ENCODE peak calls at places on chromosomes 2 and 18, in eight cellular contexts. B is aorta, K is upper lobe of right lung, E is spleen, Y is hepatocyte, Z is foreskin fibroblast, Q is GM12865, N is dorsolateral prefrontal cortex. P is an unnamed sample.

GRCh38 chr2:241652142-241652541 is 14.6 kb downstream of the ATG4B start:
- DNase-seq in B (no peak), K (no peak), E (no peak), Y (no peak), Z (no peak), Q (no peak), N (no peak), P (no peak)

GRCh38 chr2:223692227-223692947 is 90.2 kb upstream of the SCG2 start:
- DNase-seq in B (no peak), K (no peak), E (no peak), Y (peak; percentile 73), Z (peak; percentile 84), Q (no peak), N (peak; percentile 45), P (no peak)

GRCh38 chr2:122643725-122644329 is 888.4 kb downstream of the TSN start:
- DNase-seq in B (no peak), K (no peak), E (no peak), Y (peak; percentile 64), Z (peak; percentile 77), Q (no peak), N (no peak), P (peak; percentile 85)

GRCh38 chr2:186693446-186693842 is 416 bp upstream of the FAM171B start:
- DNase-seq in B (no peak), K (no peak), E (no peak), Y (no peak), Z (peak; percentile 25), Q (no peak), N (no peak), P (no peak)

GRCh38 chr2:37477921-37478320 is 133.5 kb downstream of the QPCT start:
- DNase-seq in B (no peak), K (no peak), E (no peak), Y (no peak), Z (no peak), Q (no peak), N (no peak), P (no peak)

GRCh38 chr2:173417341-173417740 is 62.7 kb downstream of the CDCA7 start:
- DNase-seq in B (no peak), K (no peak), E (no peak), Y (no peak), Z (no peak), Q (no peak), N (no peak), P (no peak)

GRCh38 chr2:3566806-3567205 is 8.3 kb upstream of the RPS7 start:
- DNase-seq in B (no peak), K (no peak), E (no peak), Y (no peak), Z (no peak), Q (no peak), N (no peak), P (no peak)

GRCh38 chr2:73914667-73915066 is 12.0 kb upstream of the DGUOK start:
- DNase-seq in B (peak; percentile 16), K (no peak), E (no peak), Y (no peak), Z (no peak), Q (no peak), N (no peak), P (no peak)

GRCh38 chr2:209511637-209512036 is 87.8 kb downstream of the MAP2 start:
- DNase-seq in B (no peak), K (no peak), E (no peak), Y (no peak), Z (no peak), Q (no peak), N (no peak), P (no peak)

GRCh38 chr18:67510831-67511230 is 5.7 kb downstream of the DSEL start:
- DNase-seq in B (no peak), K (no peak), E (no peak), Y (no peak), Z (peak; percentile 55), Q (no peak), N (no peak), P (no peak)
- H3K4me3 ChIP-seq in B (no peak overlapping the region), K (no peak overlapping the region), E (no peak overlapping the region), Y (no peak overlapping the region), Z (no peak overlapping the region), Q (no peak overlapping the region), N (no peak overlapping the region), P (no peak overlapping the region)

GRCh38 chr2:189474526-189474925 is 33.3 kb downstream of the WDR75 start:
- DNase-seq in B (no peak), K (no peak), E (no peak), Y (no peak), Z (no peak), Q (no peak), N (no peak), P (no peak)
- H3K4me3 ChIP-seq in B (no peak overlapping the region), K (no peak overlapping the region), E (no peak overlapping the region), Y (no peak overlapping the region), Z (no peak overlapping the region), Q (no peak overlapping the region), N (no peak overlapping the region), P (no peak overlapping the region)

DNA sequence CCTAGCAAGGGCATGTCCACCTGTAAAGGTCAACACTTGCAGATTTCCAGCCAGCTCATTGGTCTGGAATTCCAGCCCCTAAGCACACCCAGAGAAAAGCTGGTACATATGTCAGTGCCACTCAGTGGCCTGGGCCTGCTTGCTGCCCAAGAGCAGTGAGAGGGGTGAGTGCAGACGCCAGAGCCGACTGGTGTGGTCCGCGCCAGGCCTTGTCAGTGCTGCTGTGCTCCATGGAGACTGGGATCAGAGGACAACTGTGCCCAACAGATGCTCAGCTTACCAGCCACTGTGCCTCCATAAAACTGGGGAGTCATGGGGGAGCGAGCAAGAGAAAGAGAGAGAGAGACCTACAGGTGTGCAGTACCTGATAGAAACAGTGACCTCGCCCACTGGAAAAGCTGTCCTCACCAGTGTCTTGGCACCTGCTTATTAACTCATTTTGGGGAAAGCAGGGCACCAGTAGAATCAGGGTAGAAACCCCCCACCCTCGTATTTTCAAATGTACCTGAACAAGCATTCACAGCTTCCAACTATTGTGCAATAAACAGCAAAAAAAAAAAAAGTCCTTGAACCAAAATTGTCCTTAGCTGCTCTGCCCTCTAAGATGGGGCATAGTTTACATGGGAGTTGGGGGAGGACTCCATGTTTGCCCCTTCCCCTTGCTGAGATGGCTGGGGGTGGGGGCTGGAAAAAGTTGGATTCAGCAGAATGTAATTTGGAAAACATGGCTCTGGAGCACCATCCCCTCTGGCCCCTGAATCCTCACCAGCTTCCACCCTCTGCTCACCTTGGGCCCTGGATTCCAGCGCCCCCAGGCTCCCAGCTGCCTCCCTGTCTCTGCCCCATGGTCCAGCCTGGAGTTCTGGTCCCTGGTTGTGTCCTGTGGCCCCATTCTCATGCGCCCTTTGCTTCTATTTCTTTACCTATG is 1.4 kb upstream of the SP140L start:
- DNase-seq in B (no peak), K (no peak), E (peak; percentile 74), Y (no peak), Z (no peak), Q (no peak), N (no peak), P (no peak)
- H3K4me3 ChIP-seq in B (no peak overlapping the region), K (no peak overlapping the region), E (no peak overlapping the region), Y (no peak overlapping the region), Z (no peak overlapping the region), Q (peak overlapping the region; percentile 84), N (no peak overlapping the region), P (no peak overlapping the region)

GRCh38 chr2:195562624-195563566 is 94.1 kb upstream of the SLC39A10 start:
- DNase-seq in B (no peak), K (no peak), E (peak; percentile 56), Y (no peak), Z (peak; percentile 24), Q (peak; percentile 46), N (no peak), P (no peak)
- H3K4me3 ChIP-seq in B (no peak overlapping the region), K (peak overlapping the region; percentile 28), E (no peak overlapping the region), Y (no peak overlapping the region), Z (no peak overlapping the region), Q (peak overlapping the region; percentile 54), N (no peak overlapping the region), P (no peak overlapping the region)

DNA sequence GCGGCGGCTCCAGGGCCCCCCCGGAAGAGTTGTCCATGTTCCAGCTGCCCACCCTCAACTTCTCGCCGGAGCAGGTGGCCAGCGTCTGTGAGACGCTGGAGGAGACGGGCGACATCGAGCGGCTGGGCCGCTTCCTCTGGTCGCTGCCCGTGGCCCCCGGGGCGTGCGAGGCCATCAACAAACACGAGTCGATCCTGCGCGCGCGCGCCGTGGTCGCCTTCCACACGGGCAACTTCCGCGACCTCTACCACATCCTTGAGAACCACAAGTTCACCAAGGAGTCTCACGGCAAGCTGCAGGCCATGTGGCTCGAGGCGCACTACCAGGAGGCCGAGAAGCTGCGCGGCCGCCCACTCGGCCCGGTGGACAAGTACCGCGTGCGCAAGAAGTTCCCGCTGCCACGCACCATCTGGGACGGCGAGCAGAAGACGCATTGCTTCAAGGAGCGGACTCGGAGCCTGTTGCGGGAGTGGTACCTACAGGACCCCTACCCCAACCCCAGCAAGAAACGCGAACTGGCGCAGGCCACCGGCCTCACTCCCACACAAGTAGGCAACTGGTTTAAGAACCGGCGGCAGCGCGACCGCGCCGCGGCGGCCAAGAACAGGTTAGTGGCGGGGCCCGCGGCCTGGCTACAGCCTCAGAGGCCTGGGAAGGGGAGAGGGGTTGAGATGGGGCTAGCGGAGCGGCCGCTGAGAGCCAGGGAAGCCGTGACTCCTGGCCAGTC is 965 bp downstream of the SIX3 start:
- DNase-seq in B (no peak), K (no peak), E (peak; percentile 76), Y (no peak), Z (no peak), Q (no peak), N (peak; percentile 33), P (no peak)
- H3K4me3 ChIP-seq in B (no peak overlapping the region), K (peak overlapping the region; percentile 36), E (peak overlapping the region; percentile 35), Y (no peak overlapping the region), Z (peak overlapping the region; percentile 26), Q (no peak overlapping the region), N (no peak overlapping the region), P (no peak overlapping the region)

GRCh38 chr18:76475450-76476203 is 19.4 kb downstream of the ZNF516 start:
- DNase-seq in B (no peak), K (no peak), E (no peak), Y (no peak), Z (no peak), Q (no peak), N (no peak), P (no peak)
- H3K4me3 ChIP-seq in B (no peak overlapping the region), K (no peak overlapping the region), E (no peak overlapping the region), Y (no peak overlapping the region), Z (no peak overlapping the region), Q (no peak overlapping the region), N (no peak overlapping the region), P (no peak overlapping the region)

DNA sequence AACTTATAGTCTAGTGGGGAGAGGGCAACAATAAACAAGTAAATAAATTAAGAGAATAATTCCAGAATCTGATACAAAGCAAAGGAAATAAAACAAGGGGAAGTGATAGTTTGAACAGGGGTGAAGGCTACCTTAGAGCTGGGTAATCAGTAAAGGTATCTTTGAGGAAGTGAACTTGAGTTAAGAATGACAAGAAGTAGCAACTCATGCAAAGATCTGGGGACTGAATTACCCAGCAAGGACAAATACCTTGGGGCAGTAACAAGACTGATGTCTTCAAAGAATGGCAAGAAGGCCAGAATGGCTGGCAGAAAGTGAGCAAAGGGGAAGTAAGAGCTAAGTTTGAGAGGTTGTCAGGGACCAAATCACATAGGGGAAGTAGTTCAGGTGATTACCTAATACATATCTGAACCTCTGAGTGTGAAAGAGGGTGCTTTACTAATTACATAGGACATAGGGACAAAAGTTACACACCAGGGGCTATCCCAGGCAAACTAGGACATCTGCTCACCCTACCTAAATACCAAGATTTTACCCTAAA is 244.6 kb upstream of the HNRNPA3 start:
- DNase-seq in B (no peak), K (no peak), E (no peak), Y (no peak), Z (no peak), Q (peak; percentile 5), N (no peak), P (no peak)
- H3K4me3 ChIP-seq in B (no peak overlapping the region), K (no peak overlapping the region), E (no peak overlapping the region), Y (no peak overlapping the region), Z (no peak overlapping the region), Q (no peak overlapping the region), N (no peak overlapping the region), P (no peak overlapping the region)